ENCODE peak calls at places on chromosomes 4 and X, in ten cellular contexts. Y is PC-9; B is Calu3; O is substantia nigra; A is adrenal gland; P is GM13976; Q is NCI-H1105; R is caudate nucleus; L is activated naive CD4-positive, alpha-beta T cell; D is stimulated activated CD8-positive, alpha-beta memory T cell treated with anti-CD3 and anti-CD28 coated beads, Interleukin-4, amount 100 ng/mL, for 4 hours. M is an unnamed sample.

GRCh38 chr4:132396636-132397035 is 752.5 kb upstream of the PCDH10 start:
- DNase-seq in Q (no peak), P (no peak), A (no peak), B (no peak), L (no peak), D (no peak), O (no peak), R (no peak), Y (no peak), M (peak; percentile 73)

GRCh38 chr4:20196476-20196875 is 55.2 kb upstream of the SLIT2 start:
- DNase-seq in Q (no peak), R (no peak), L (no peak), P (no peak), B (no peak), A (no peak), O (no peak), Y (no peak), D (no peak), M (no peak)

GRCh38 chr4:72857787-72858186 is 211.7 kb downstream of the COX18 start:
- DNase-seq in L (no peak), D (no peak), B (no peak), Y (no peak), P (no peak), A (no peak), R (no peak), Q (no peak), O (no peak), M (peak; percentile 49)

GRCh38 chrX:121208563-121208962 is 161.2 kb downstream of the GLUD2 start:
- DNase-seq in L (no peak), O (no peak), Q (no peak), Y (no peak), A (no peak), P (no peak), R (no peak), B (no peak), D (no peak), M (no peak)

GRCh38 chr4:37825943-37826281 is 574 bp upstream of the PGM2 start:
- DNase-seq in A (peak; percentile 5), L (no peak), O (no peak), D (no peak), Y (no peak), R (no peak), P (no peak), Q (no peak), B (no peak), M (no peak)

GRCh38 chr4:102610007-102610406 is 108.8 kb downstream of the NFKB1 start:
- DNase-seq in P (no peak), O (no peak), A (no peak), R (no peak), Y (no peak), D (no peak), B (no peak), L (no peak), Q (no peak), M (peak; percentile 56)

GRCh38 chr4:159428975-159429692 is 326.3 kb downstream of the RAPGEF2 start:
- DNase-seq in D (no peak), Y (no peak), A (no peak), B (no peak), O (no peak), P (no peak), R (no peak), Q (no peak), L (no peak), M (no peak)

GRCh38 chr4:147157860-147158701 is 212.4 kb upstream of the TTC29 start:
- DNase-seq in D (no peak), A (no peak), O (peak; percentile 7), P (peak; percentile 20), Q (no peak), Y (no peak), L (no peak), B (peak; percentile 23), R (peak; percentile 5), M (peak; percentile 56)

GRCh38 chrX:99305573-99305972 is 1104.5 kb downstream of the PCDH19 start:
- DNase-seq in B (no peak), R (no peak), Q (no peak), A (no peak), D (no peak), Y (no peak), O (no peak), L (no peak), P (no peak), M (no peak)

GRCh38 chrX:50813843-50814661 is at the start of gene SHROOM4:
- DNase-seq in Y (no peak), Q (peak; percentile 5), O (peak; percentile 64), L (no peak), D (no peak), R (peak; percentile 69), P (no peak), A (peak; percentile 42), B (peak; percentile 51), M (peak; percentile 64)

GRCh38 chr4:145177906-145178538 is 2.4 kb downstream of the OTUD4 start:
- DNase-seq in Q (no peak), O (no peak), A (peak; percentile 42), B (no peak), D (no peak), P (no peak), R (no peak), Y (peak; percentile 42), L (no peak), M (peak; percentile 26)

GRCh38 chr4:128416921-128417320 is 129.3 kb upstream of the PGRMC2 start:
- DNase-seq in R (no peak), A (peak; percentile 6), L (no peak), O (no peak), D (no peak), Q (no peak), Y (no peak), P (no peak), B (no peak), M (no peak)

GRCh38 chrX:18998653-18999052 is 14.7 kb upstream of the PHKA2 start:
- DNase-seq in D (no peak), P (no peak), O (no peak), Y (no peak), A (no peak), R (no peak), B (no peak), Q (no peak), L (no peak), M (no peak)

GRCh38 chr4:107801766-107802211 is 22.9 kb upstream of the SGMS2 start:
- DNase-seq in P (no peak), L (no peak), Y (no peak), O (no peak), Q (no peak), D (no peak), B (no peak), R (no peak), A (no peak), M (no peak)

GRCh38 chr4:164779811-164780216 is 25.9 kb downstream of the SMIM31 start:
- DNase-seq in P (peak; percentile 55), Q (no peak), Y (no peak), O (no peak), A (peak; percentile 46), R (peak; percentile 18), D (no peak), L (no peak), B (peak; percentile 25), M (peak; percentile 72)

GRCh38 chr4:52853351-52853750 is 8.8 kb upstream of the RASL11B start:
- DNase-seq in D (no peak), P (no peak), A (no peak), B (no peak), Y (peak; percentile 39), R (no peak), Q (no peak), O (no peak), L (no peak), M (peak; percentile 73)

GRCh38 chrX:69466546-69466945 is 37.6 kb upstream of the NALF2 start:
- DNase-seq in B (no peak), Q (no peak), O (no peak), Y (no peak), L (no peak), P (no peak), R (no peak), D (no peak), A (no peak), M (no peak)

GRCh38 chr4:180449395-180449956 is 1793.7 kb upstream of the TENM3 start:
- DNase-seq in Q (peak; percentile 18), D (no peak), B (peak; percentile 53), A (peak; percentile 36), P (peak; percentile 28), O (peak; percentile 8), L (no peak), Y (no peak), R (peak; percentile 31), M (peak; percentile 0)

GRCh38 chrX:153412746-153413720 is 1.8 kb downstream of the ZFP92 start:
- DNase-seq in R (no peak), Q (no peak), A (no peak), D (no peak), Y (no peak), O (no peak), L (no peak), P (no peak), B (no peak), M (peak; percentile 20)

GRCh38 chr4:727576-727975 is 21.9 kb downstream of the PCGF3 start:
- DNase-seq in O (no peak), P (no peak), Y (no peak), D (no peak), A (no peak), L (no peak), Q (no peak), B (no peak), R (no peak), M (peak; percentile 32)

GRCh38 chr4:1521821-1522361 is 115.6 kb upstream of the NKX1-1 start:
- DNase-seq in B (no peak), Q (no peak), O (no peak), A (no peak), R (no peak), L (no peak), D (no peak), Y (no peak), P (no peak), M (no peak)

GRCh38 chr4:8035371-8035780 is 95.7 kb upstream of the AFAP1 start:
- DNase-seq in R (no peak), L (no peak), D (no peak), P (no peak), Q (no peak), Y (no peak), B (no peak), A (no peak), O (no peak), M (peak; percentile 83)

GRCh38 chr4:23930750-23931488 is 41.1 kb upstream of the PPARGC1A start:
- DNase-seq in B (peak; percentile 66), L (no peak), Y (no peak), Q (no peak), D (no peak), R (peak; percentile 4), P (no peak), A (peak; percentile 91), O (peak; percentile 39), M (peak; percentile 41)

GRCh38 chr4:68463796-68464195 is 16.5 kb downstream of the TMPRSS11E start:
- DNase-seq in R (no peak), O (no peak), P (no peak), A (no peak), D (no peak), Q (no peak), L (no peak), Y (peak; percentile 77), B (no peak), M (no peak)

GRCh38 chr4:78569291-78569821 is 17.8 kb downstream of the ANXA3 start:
- DNase-seq in A (peak; percentile 15), O (no peak), Q (no peak), D (no peak), Y (peak; percentile 94), R (no peak), B (peak; percentile 51), P (no peak), L (no peak), M (peak; percentile 88)